ENCODE peak calls at places on chromosome 17, in five cellular contexts. T, Y, R, H and P are unnamed samples. For H3K27me3, the result is how much of the 10 kb centered on the place peaks cover.

GRCh38 chr17:75454193-75454592 is 2.2 kb upstream of the TMEM94 start:
- DNase-seq in T (no peak), Y (no peak), R (no peak), H (no peak), P (no peak)

GRCh38 chr17:6514371-6514770 is 42.0 kb downstream of the PITPNM3 start:
- DNase-seq in T (no peak), Y (no peak), R (no peak), H (no peak), P (no peak)

GRCh38 chr17:8189041-8189710 is 804 bp downstream of the BORCS6 start:
- DNase-seq in T (peak), Y (peak), R (peak), H (no peak), P (no peak)

GRCh38 chr17:8162997-8163977 is 539 bp upstream of the VAMP2 start:
- DNase-seq in T (peak), Y (peak), R (peak), H (no peak), P (peak)

GRCh38 chr17:58318065-58318481 is 10.5 kb downstream of the TSPOAP1 start:
- DNase-seq in T (no peak), Y (no peak), R (no peak), H (no peak), P (no peak)

GRCh38 chr17:80747469-80747868 is 202.8 kb downstream of the RPTOR start:
- DNase-seq in T (no peak), Y (no peak), R (no peak), H (no peak), P (no peak)

GRCh38 chr17:2068589-2069051 is 13.7 kb downstream of the HIC1 start:
- DNase-seq in T (no peak), Y (no peak), R (no peak), H (no peak), P (no peak)

GRCh38 chr17:78498848-78499247 is 78.3 kb downstream of the DNAH17 start:
- DNase-seq in T (no peak), Y (no peak), R (no peak), H (no peak), P (no peak)

GRCh38 chr17:76326306-76326705 is 18.2 kb upstream of the QRICH2 start:
- DNase-seq in T (no peak), Y (no peak), R (no peak), H (no peak), P (no peak)

GRCh38 chr17:9383828-9384227 is 191.8 kb downstream of the STX8 start:
- DNase-seq in T (no peak), Y (no peak), R (no peak), H (no peak), P (no peak)

GRCh38 chr17:15453782-15454181 is 13.6 kb downstream of the CDRT4 start:
- DNase-seq in T (no peak), Y (no peak), R (no peak), H (no peak), P (no peak)

GRCh38 chr17:7716901-7717755 is at the start of gene DNAH2:
- DNase-seq in T (peak), Y (peak), R (peak), H (peak), P (peak)

GRCh38 chr17:4104506-4104905 is 38.3 kb downstream of the ZZEF1 start:
- DNase-seq in T (no peak), Y (no peak), R (no peak), H (no peak), P (no peak)

DNA sequence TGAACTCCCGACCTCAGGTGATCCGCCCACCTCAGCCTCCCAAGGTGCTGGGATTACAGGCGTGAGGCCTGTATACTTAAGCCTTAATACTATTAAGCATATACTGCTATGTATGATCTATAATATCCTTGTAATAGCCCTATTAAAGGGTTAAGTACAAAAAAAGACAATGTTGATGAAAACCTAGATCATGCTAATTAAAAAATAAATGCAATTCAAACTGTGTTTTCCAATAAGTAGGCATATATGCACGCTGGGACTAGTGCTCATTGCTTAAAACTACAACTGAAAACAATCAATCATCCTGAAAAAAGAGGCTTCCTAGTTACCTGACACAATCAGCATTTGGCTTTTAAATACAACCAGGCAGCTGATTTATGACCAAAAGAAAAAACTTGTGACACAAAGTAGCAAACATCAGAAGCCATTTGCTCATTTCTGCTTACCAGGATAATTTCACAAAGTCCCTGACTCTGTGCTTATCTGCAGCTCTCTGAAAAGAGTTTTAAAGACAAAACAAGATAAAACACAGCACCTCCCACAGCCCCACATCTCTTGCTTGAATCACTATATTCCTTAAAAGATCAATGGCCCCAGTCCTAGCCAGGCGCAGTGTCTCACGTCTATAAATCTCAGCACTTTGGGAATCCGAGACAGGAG is 11.1 kb downstream of the ZNF385C start:
- DNase-seq in T (no peak), Y (no peak), R (no peak), H (no peak), P (no peak)
- H3K27me3 ChIP-seq in T (under half), Y (under half), R (under half), H (under half), P (under half)

GRCh38 chr17:50583636-50584035 is 23.1 kb downstream of the CACNA1G start:
- DNase-seq in T (no peak), Y (peak), R (no peak), H (no peak), P (no peak)

GRCh38 chr17:50584749-50585148 is 24.2 kb downstream of the CACNA1G start:
- DNase-seq in T (no peak), Y (no peak), R (no peak), H (no peak), P (no peak)

GRCh38 chr17:50585346-50585745 is 24.8 kb downstream of the CACNA1G start:
- DNase-seq in T (no peak), Y (no peak), R (no peak), H (no peak), P (no peak)

GRCh38 chr17:50582741-50583140 is 22.2 kb downstream of the CACNA1G start:
- DNase-seq in T (no peak), Y (peak), R (no peak), H (no peak), P (no peak)

GRCh38 chr17:50584116-50584515 is 23.6 kb downstream of the CACNA1G start:
- DNase-seq in T (no peak), Y (no peak), R (no peak), H (no peak), P (no peak)
- H3K27me3 ChIP-seq in T (under half), Y (under half), R (under half), H (under half), P (under half)

GRCh38 chr17:43935926-43936261 is 6.4 kb downstream of the PPY start:
- DNase-seq in T (no peak), Y (no peak), R (no peak), H (no peak), P (no peak)
- H3K27me3 ChIP-seq in T (under half), Y (under half), R (under half), H (under half), P (under half)

DNA sequence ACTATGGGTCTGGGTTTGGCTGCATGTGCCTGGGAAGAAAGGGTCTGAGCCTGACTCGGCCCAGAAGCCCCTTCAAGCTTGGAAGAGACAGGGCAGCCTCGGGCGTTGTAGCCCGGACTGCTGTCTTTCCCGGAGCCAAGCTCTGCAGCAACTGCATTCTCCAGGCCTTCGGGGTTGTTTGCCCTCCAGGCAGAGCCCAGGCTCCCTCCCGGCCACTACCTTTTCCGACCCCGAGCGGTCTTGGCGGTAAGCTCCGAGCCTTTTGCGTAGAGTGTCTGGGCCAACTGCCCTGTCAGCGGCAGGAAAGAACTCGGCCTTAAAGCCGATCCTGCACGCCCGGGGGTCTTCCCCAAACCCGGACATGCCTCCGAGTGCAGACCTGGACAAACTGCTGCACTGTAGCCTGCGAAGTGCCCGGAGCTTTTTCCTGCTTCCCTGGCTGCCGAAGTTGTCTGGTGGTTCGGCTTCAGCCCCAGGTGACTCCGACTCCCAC is 1.3 kb downstream of the LHX1 start:
- DNase-seq in T (peak), Y (no peak), R (no peak), H (no peak), P (no peak)
- H3K27me3 ChIP-seq in T (half or more), Y (half or more), R (half or more), H (half or more), P (half or more)

GRCh38 chr17:67293251-67294203 is 48.5 kb upstream of the HELZ start:
- DNase-seq in T (peak), Y (peak), R (peak), H (peak), P (peak)

GRCh38 chr17:67290244-67290993 is 45.4 kb upstream of the HELZ start:
- DNase-seq in T (no peak), Y (no peak), R (no peak), H (no peak), P (no peak)

GRCh38 chr17:67289174-67289876 is 44.3 kb upstream of the HELZ start:
- DNase-seq in T (no peak), Y (peak), R (peak), H (peak), P (peak)

GRCh38 chr17:67294451-67295199 is 49.6 kb upstream of the HELZ start:
- DNase-seq in T (no peak), Y (no peak), R (no peak), H (no peak), P (no peak)

GRCh38 chr17:67290994-67291362 is 46.0 kb upstream of the HELZ start:
- DNase-seq in T (no peak), Y (no peak), R (no peak), H (no peak), P (no peak)
- H3K27me3 ChIP-seq in T (under half), Y (under half), R (under half), H (under half), P (under half)

GRCh38 chr17:11980813-11981212 is 16.5 kb downstream of the ZNF18 start:
- DNase-seq in T (no peak), Y (no peak), R (no peak), H (peak), P (no peak)
- H3K27me3 ChIP-seq in T (under half), Y (under half), R (under half), H (under half), P (under half)

GRCh38 chr17:61547113-61547512 is 43.9 kb downstream of the NACA2 start:
- DNase-seq in T (no peak), Y (no peak), R (no peak), H (no peak), P (no peak)
- H3K27me3 ChIP-seq in T (under half), Y (under half), R (under half), H (half or more), P (under half)